ENCODE peak calls at places on chromosome 4, in seven cellular contexts. N is thyroid gland, G is fibroblast of lung, K is brain microvascular endothelial cell, J is breast epithelium, C is neuronal stem cell, E is astrocyte. A is an unnamed sample.

GRCh38 chr4:48173055-48173991 is 39.3 kb upstream of the TXK start:
- DNase-seq in G (peak; percentile 52), K (peak; percentile 31), N (no peak), E (peak; percentile 25), C (no peak), J (no peak), A (no peak)

GRCh38 chr4:74531952-74532794 is 87.2 kb downstream of the AREG start:
- DNase-seq in K (peak; percentile 78), C (peak; percentile 35), G (peak; percentile 66), E (peak; percentile 54), J (no peak), N (peak; percentile 2), A (no peak)

GRCh38 chr4:24795666-24796381 is 451 bp downstream of the SOD3 start:
- DNase-seq in G (no peak), J (no peak), K (no peak), E (no peak), N (peak; percentile 20), C (no peak), A (no peak)

GRCh38 chr4:47381172-47381571 is 82.3 kb downstream of the COMMD8 start:
- DNase-seq in G (no peak), N (no peak), J (no peak), C (no peak), K (no peak), E (no peak), A (no peak)

GRCh38 chr4:109406337-109406931 is 27.2 kb upstream of the SEC24B start:
- DNase-seq in N (peak; percentile 33), G (peak; percentile 72), J (no peak), E (peak; percentile 55), K (peak; percentile 54), C (peak; percentile 42), A (no peak)

GRCh38 chr4:57110635-57111546 is 706 bp upstream of the IGFBP7 start:
- DNase-seq in K (peak; percentile 64), N (peak; percentile 68), J (no peak), C (peak; percentile 62), E (peak; percentile 80), G (peak; percentile 81), A (no peak)

GRCh38 chr4:155705664-155706063 is 39.0 kb downstream of the GUCY1A1 start:
- DNase-seq in E (peak; percentile 83), G (peak; percentile 84), C (peak; percentile 43), N (no peak), K (peak; percentile 77), J (no peak), A (no peak)

GRCh38 chr4:72846280-72847111 is 223.0 kb downstream of the COX18 start:
- DNase-seq in G (peak; percentile 36), N (no peak), C (peak; percentile 14), J (no peak), K (peak; percentile 34), E (no peak), A (no peak)

GRCh38 chr4:87120411-87121162 is 99.8 kb downstream of the KLHL8 start:
- DNase-seq in G (peak; percentile 92), J (peak; percentile 67), K (peak; percentile 49), E (peak; percentile 86), N (peak; percentile 83), C (no peak), A (no peak)

GRCh38 chr4:55069248-55069647 is 56.1 kb downstream of the KDR start:
- DNase-seq in K (peak; percentile 61), N (no peak), J (no peak), C (no peak), G (peak; percentile 47), E (peak; percentile 27), A (no peak)

GRCh38 chr4:68348577-68348976 is 1.3 kb downstream of the YTHDC1 start:
- DNase-seq in K (no peak), J (no peak), E (no peak), N (no peak), C (no peak), G (no peak), A (no peak)

GRCh38 chr4:10576236-10576635 is 108.3 kb downstream of the CLNK start:
- DNase-seq in J (no peak), N (no peak), G (no peak), K (no peak), E (no peak), C (no peak), A (no peak)

GRCh38 chr4:15725608-15726007 is 22.7 kb downstream of the BST1 start:
- DNase-seq in E (no peak), C (no peak), K (no peak), J (no peak), G (no peak), N (no peak), A (no peak)

GRCh38 chr4:8910100-8910821 is 38.6 kb upstream of the HMX1 start:
- DNase-seq in G (no peak), C (no peak), E (no peak), N (no peak), K (no peak), J (peak; percentile 45), A (peak; percentile 23)

GRCh38 chr4:75940692-75941253 is at the start of gene NAAA:
- DNase-seq in E (peak; percentile 52), J (peak; percentile 87), N (peak; percentile 89), K (peak; percentile 25), C (peak; percentile 77), G (peak; percentile 72), A (peak; percentile 85)

GRCh38 chr4:99612704-99613103 is 38.1 kb downstream of the MTTP start:
- DNase-seq in E (no peak), C (no peak), G (no peak), K (no peak), J (no peak), N (no peak), A (no peak)

GRCh38 chr4:158172558-158173258 is at the start of gene GASK1B:
- DNase-seq in E (peak; percentile 79), J (no peak), N (peak; percentile 35), K (peak; percentile 69), C (peak; percentile 21), G (peak; percentile 86), A (peak; percentile 33)

GRCh38 chr4:26860922-26861433 is 337 bp downstream of the STIM2 start:
- DNase-seq in E (peak; percentile 41), C (peak; percentile 65), N (peak; percentile 48), J (peak; percentile 61), G (peak; percentile 55), K (peak; percentile 37), A (no peak)

GRCh38 chr4:55435136-55435535 is 39.4 kb downstream of the TMEM165 start:
- DNase-seq in J (no peak), K (no peak), N (no peak), E (no peak), G (peak; percentile 29), C (no peak), A (no peak)

GRCh38 chr4:77881460-77882295 is 19.0 kb downstream of the MRPL1 start:
- DNase-seq in C (no peak), K (peak; percentile 29), N (no peak), E (no peak), J (no peak), G (no peak), A (no peak)

GRCh38 chr4:17544831-17545234 is 29.9 kb downstream of the CLRN2 start:
- DNase-seq in E (no peak), N (no peak), G (no peak), C (no peak), J (no peak), K (no peak), A (peak; percentile 63)

GRCh38 chr4:81562093-81562492 is 90.4 kb upstream of the RASGEF1B start:
- DNase-seq in C (no peak), G (no peak), K (no peak), N (no peak), E (no peak), J (no peak), A (no peak)

GRCh38 chr4:74441744-74442143 is 3.2 kb upstream of the AREG start:
- DNase-seq in K (no peak), C (no peak), J (no peak), G (no peak), E (no peak), N (no peak), A (no peak)

GRCh38 chr4:115053313-115053712 is 60.1 kb downstream of the NDST4 start:
- DNase-seq in C (no peak), N (no peak), E (no peak), G (no peak), J (no peak), K (no peak), A (no peak)

GRCh38 chr4:143335979-143336827 is 473 bp upstream of the GAB1 start:
- DNase-seq in E (peak; percentile 85), K (peak; percentile 82), C (peak; percentile 94), N (peak; percentile 87), J (peak; percentile 88), G (peak; percentile 90), A (peak; percentile 80)

GRCh38 chr4:5955856-5956255 is 62.4 kb downstream of the C4orf50 start:
- DNase-seq in K (no peak), N (no peak), J (no peak), C (no peak), E (no peak), G (no peak), A (no peak)

GRCh38 chr4:5955201-5955821 is 62.4 kb upstream of the CRMP1 start:
- DNase-seq in E (no peak), K (no peak), C (no peak), J (no peak), G (no peak), N (peak; percentile 50), A (no peak)

GRCh38 chr4:5957091-5957490 is 61.1 kb downstream of the C4orf50 start:
- DNase-seq in J (no peak), E (no peak), G (no peak), K (no peak), C (no peak), N (no peak), A (no peak)

GRCh38 chr4:5958199-5958735 is 60.0 kb downstream of the C4orf50 start:
- DNase-seq in G (no peak), N (no peak), J (no peak), K (no peak), E (no peak), C (no peak), A (no peak)

GRCh38 chr4:5956285-5957021 is 61.8 kb downstream of the C4orf50 start:
- DNase-seq in E (no peak), N (peak; percentile 34), J (no peak), C (peak; percentile 27), G (no peak), K (no peak), A (no peak)
- H3K27ac ChIP-seq in E (no peak overlapping the region), N (no peak overlapping the region), J (no peak overlapping the region), C (peak overlapping the region; percentile 6), G (no peak overlapping the region), K (no peak overlapping the region), A (no peak overlapping the region)

GRCh38 chr4:186553717-186554116 is 1.6 kb downstream of the MTNR1A start:
- DNase-seq in N (no peak), G (no peak), J (no peak), K (no peak), E (no peak), C (no peak), A (no peak)
- H3K27me3 ChIP-seq in N (no peaks in the 10 kb centered on the region), G (no peaks in the 10 kb centered on the region), J (no peaks in the 10 kb centered on the region), K (peaks cover 4% of the 10 kb centered on the region), E (peaks cover 17% of the 10 kb centered on the region), C (no peaks in the 10 kb centered on the region), A (peaks cover 20% of the 10 kb centered on the region)

DNA sequence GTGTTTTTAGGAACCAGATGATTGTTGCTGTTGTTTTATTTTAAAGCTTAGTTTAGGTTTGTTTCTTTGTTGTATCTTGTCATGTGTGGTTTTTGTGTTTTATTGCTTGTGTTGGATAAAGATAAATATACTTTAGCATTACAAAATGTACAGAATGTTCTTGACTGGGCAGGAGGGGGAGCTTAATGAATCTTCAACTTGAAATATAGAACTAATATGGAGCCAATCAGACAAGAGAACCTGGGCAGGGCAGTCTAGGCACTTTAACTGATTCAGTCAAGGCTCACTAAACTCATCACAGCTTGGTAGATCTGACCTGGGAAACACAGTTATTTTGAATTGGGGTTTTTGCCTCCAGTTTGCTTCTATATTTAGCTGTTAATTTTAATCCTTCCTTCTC is 304.2 kb downstream of the ARHGAP24 start:
- DNase-seq in G (peak; percentile 55), N (no peak), E (peak; percentile 41), K (peak; percentile 64), J (no peak), C (no peak), A (no peak)
- H3K27ac ChIP-seq in G (peak overlapping the region; percentile 69), N (no peak overlapping the region), E (peak overlapping the region; percentile 71), K (peak overlapping the region; percentile 96), J (peak overlapping the region; percentile 64), C (no peak overlapping the region), A (no peak overlapping the region)

GRCh38 chr4:1509366-1509765 is 103.1 kb upstream of the NKX1-1 start:
- DNase-seq in K (no peak), E (no peak), G (no peak), N (no peak), J (no peak), C (no peak), A (no peak)
- H3K27me3 ChIP-seq in K (peaks cover 2% of the 10 kb centered on the region), E (peaks cover 14% of the 10 kb centered on the region), G (peaks cover 2% of the 10 kb centered on the region), N (no peaks in the 10 kb centered on the region), J (no peaks in the 10 kb centered on the region), C (no peaks in the 10 kb centered on the region), A (peaks cover 27% of the 10 kb centered on the region)